ENCODE peak calls at places on chromosomes 1 and 21, in eight cellular contexts. K is psoas muscle; O is AG04450; B is left ventricle myocardium inferior; V is neuronal stem cell; N is small intestine; C is CD8-positive, alpha-beta T cell; J is colonic mucosa. P is an unnamed sample. For H3K27me3, the result is how much of the 10 kb centered on the place peaks cover.

GRCh38 chr1:220791287-220791686 is 4.6 kb downstream of the MTARC1 start:
- DNase-seq in K (no peak), O (no peak), B (no peak), V (no peak), N (no peak), C (no peak), J (no peak), P (no peak)

GRCh38 chr1:88327391-88328267 is 356.4 kb upstream of the PKN2 start:
- DNase-seq in K (no peak), O (peak), B (no peak), V (no peak), N (peak), C (no peak), J (no peak), P (peak)

GRCh38 chr1:102191723-102192122 is 195.0 kb upstream of the OLFM3 start:
- DNase-seq in K (no peak), O (no peak), B (no peak), V (peak), N (peak), C (no peak), J (peak), P (peak)

GRCh38 chr1:157090196-157090647 is 9.4 kb downstream of the ETV3L start:
- DNase-seq in K (peak), O (peak), B (peak), V (peak), N (peak), C (peak), J (peak), P (peak)

GRCh38 chr21:35217504-35218060 is 168.5 kb upstream of the RUNX1 start:
- DNase-seq in K (no peak), O (no peak), B (no peak), V (no peak), N (no peak), C (no peak), J (no peak), P (peak)

GRCh38 chr1:213244664-213245091 is 193.6 kb downstream of the RPS6KC1 start:
- DNase-seq in K (no peak), O (peak), B (no peak), V (peak), N (peak), C (no peak), J (peak), P (peak)

GRCh38 chr1:17922833-17923232 is 167.7 kb downstream of the ACTL8 start:
- DNase-seq in K (no peak), O (no peak), B (no peak), V (peak), N (peak), C (no peak), J (peak), P (peak)

GRCh38 chr21:33674226-33674625 is 31.9 kb downstream of the ITSN1 start:
- DNase-seq in K (no peak), O (no peak), B (no peak), V (no peak), N (no peak), C (no peak), J (no peak), P (no peak)

GRCh38 chr1:235127203-235127602 is 1.4 kb downstream of the TOMM20 start:
- DNase-seq in K (no peak), O (no peak), B (no peak), V (no peak), N (no peak), C (no peak), J (no peak), P (no peak)

GRCh38 chr21:45517249-45518065 is 24.8 kb downstream of the SLC19A1 start:
- DNase-seq in K (peak), O (no peak), B (peak), V (no peak), N (no peak), C (no peak), J (no peak), P (no peak)

GRCh38 chr1:89945852-89946476 is 48.9 kb upstream of the ZNF326 start:
- DNase-seq in K (no peak), O (no peak), B (no peak), V (no peak), N (no peak), C (no peak), J (no peak), P (peak)

GRCh38 chr1:230972855-230973271 is 5.8 kb downstream of the TTC13 start:
- DNase-seq in K (no peak), O (no peak), B (no peak), V (no peak), N (no peak), C (no peak), J (peak), P (peak)

GRCh38 chr1:17704176-17704575 is 51.0 kb upstream of the ACTL8 start:
- DNase-seq in K (no peak), O (no peak), B (no peak), V (no peak), N (no peak), C (no peak), J (no peak), P (no peak)

GRCh38 chr1:221308534-221309511 is 429.6 kb downstream of the HLX start:
- DNase-seq in K (peak), O (no peak), B (no peak), V (no peak), N (no peak), C (no peak), J (no peak), P (no peak)

GRCh38 chr1:72326494-72326893 is 44.2 kb upstream of the NEGR1 start:
- DNase-seq in K (no peak), O (no peak), B (no peak), V (no peak), N (no peak), C (no peak), J (no peak), P (no peak)

GRCh38 chr1:20386682-20387081 is 96.0 kb downstream of the VWA5B1 start:
- DNase-seq in K (no peak), O (no peak), B (no peak), V (peak), N (no peak), C (no peak), J (no peak), P (no peak)

GRCh38 chr1:229624521-229624905 is 1.4 kb downstream of the TAF5L start:
- DNase-seq in K (no peak), O (no peak), B (no peak), V (no peak), N (no peak), C (no peak), J (no peak), P (no peak)

GRCh38 chr1:43288058-43288784 is 2.8 kb upstream of the C1orf210 start:
- DNase-seq in K (no peak), O (no peak), B (no peak), V (no peak), N (no peak), C (no peak), J (no peak), P (no peak)

GRCh38 chr1:150568567-150568966 is 10.8 kb downstream of the MCL1 start:
- DNase-seq in K (no peak), O (no peak), B (no peak), V (no peak), N (no peak), C (no peak), J (no peak), P (no peak)

GRCh38 chr21:34092241-34092921 is 19.0 kb downstream of the MRPS6 start:
- DNase-seq in K (no peak), O (no peak), B (no peak), V (no peak), N (no peak), C (no peak), J (no peak), P (no peak)

GRCh38 chr1:71343686-71344416 is 263.0 kb upstream of the ZRANB2 start:
- DNase-seq in K (no peak), O (no peak), B (no peak), V (no peak), N (no peak), C (no peak), J (no peak), P (peak)

GRCh38 chr1:53501065-53502005 is 42.1 kb downstream of the DMRTB1 start:
- DNase-seq in K (peak), O (no peak), B (no peak), V (no peak), N (no peak), C (no peak), J (no peak), P (no peak)

GRCh38 chr1:230317823-230318819 is 108.0 kb downstream of the PGBD5 start:
- DNase-seq in K (no peak), O (no peak), B (no peak), V (no peak), N (peak), C (no peak), J (peak), P (peak)

GRCh38 chr1:204445860-204446412 is 34.3 kb upstream of the PPP1R15B start:
- DNase-seq in K (peak), O (no peak), B (no peak), V (no peak), N (peak), C (no peak), J (peak), P (peak)

GRCh38 chr21:42654913-42655796 is 1.7 kb downstream of the PDE9A start:
- DNase-seq in K (no peak), O (no peak), B (no peak), V (no peak), N (no peak), C (no peak), J (peak), P (no peak)

GRCh38 chr1:239999170-239999569 is 92.5 kb upstream of the FMN2 start:
- DNase-seq in K (no peak), O (no peak), B (no peak), V (no peak), N (no peak), C (no peak), J (no peak), P (peak)

GRCh38 chr1:44514673-44515072 is 109.6 kb downstream of the RNF220 start:
- DNase-seq in K (no peak), O (no peak), B (no peak), V (no peak), N (peak), C (no peak), J (no peak), P (peak)

GRCh38 chr1:44515416-44515815 is 110.4 kb downstream of the RNF220 start:
- DNase-seq in K (no peak), O (no peak), B (no peak), V (no peak), N (no peak), C (no peak), J (no peak), P (peak)

GRCh38 chr1:44521378-44522080 is 116.5 kb downstream of the RNF220 start:
- DNase-seq in K (no peak), O (no peak), B (no peak), V (no peak), N (no peak), C (no peak), J (no peak), P (no peak)

GRCh38 chr1:44523747-44524146 is 118.7 kb downstream of the RNF220 start:
- DNase-seq in K (no peak), O (no peak), B (no peak), V (no peak), N (no peak), C (no peak), J (no peak), P (no peak)

GRCh38 chr1:44519035-44519676 is 114.1 kb downstream of the RNF220 start:
- DNase-seq in K (no peak), O (no peak), B (no peak), V (no peak), N (no peak), C (no peak), J (no peak), P (no peak)
- H3K27me3 ChIP-seq in K (under half), O (under half), B (under half), V (under half), N (under half), C (under half), J (under half), P (under half)

GRCh38 chr1:47231314-47232186 is 475 bp downstream of the TAL1 start:
- DNase-seq in K (no peak), O (no peak), B (no peak), V (no peak), N (peak), C (no peak), J (no peak), P (no peak)

GRCh38 chr1:47230692-47231313 is 1.2 kb downstream of the TAL1 start:
- DNase-seq in K (no peak), O (no peak), B (no peak), V (no peak), N (no peak), C (no peak), J (no peak), P (no peak)

GRCh38 chr1:47233165-47233564 is 1.1 kb upstream of the TAL1 start:
- DNase-seq in K (no peak), O (no peak), B (no peak), V (no peak), N (no peak), C (no peak), J (no peak), P (no peak)

GRCh38 chr1:47229884-47230691 is 1.9 kb downstream of the TAL1 start:
- DNase-seq in K (no peak), O (no peak), B (no peak), V (no peak), N (no peak), C (no peak), J (no peak), P (no peak)

DNA sequence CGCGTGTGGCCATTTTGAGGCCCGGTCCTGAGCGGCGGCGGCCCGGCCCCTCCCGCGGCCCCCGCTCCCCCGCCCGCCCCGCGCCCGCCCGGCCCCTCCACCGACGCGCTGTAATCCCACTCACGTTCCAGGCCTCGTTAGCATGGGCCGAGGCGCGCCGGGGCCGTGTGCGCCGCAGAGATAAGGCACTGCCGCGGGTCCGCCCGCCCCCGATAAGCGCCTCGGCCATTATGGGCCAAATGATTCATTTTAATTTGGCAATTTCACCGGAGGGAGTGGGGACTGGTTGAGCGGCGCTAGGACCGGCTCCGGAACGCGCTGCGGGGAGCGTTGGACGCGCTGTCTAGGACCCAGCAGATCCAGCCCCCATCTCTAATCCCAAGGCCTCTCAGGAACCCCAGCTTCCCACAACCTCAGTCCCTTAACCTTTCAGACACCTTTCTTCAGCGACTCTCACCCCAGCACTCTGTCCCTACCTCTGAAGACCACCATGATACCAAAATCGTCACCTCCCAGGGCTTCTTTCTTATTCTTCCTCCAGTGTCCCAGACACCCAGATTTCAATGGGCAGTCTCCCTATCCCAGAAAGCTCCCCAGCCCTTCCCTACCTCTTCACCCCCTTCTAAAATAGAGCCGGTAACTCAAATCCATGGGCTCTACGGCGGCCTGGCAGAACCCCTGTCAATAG is at the start of gene TAL1:
- DNase-seq in K (peak), O (no peak), B (no peak), V (no peak), N (no peak), C (no peak), J (no peak), P (no peak)
- H3K27me3 ChIP-seq in K (under half), O (half or more), B (half or more), V (half or more), N (under half), C (half or more), J (half or more), P (under half)

DNA sequence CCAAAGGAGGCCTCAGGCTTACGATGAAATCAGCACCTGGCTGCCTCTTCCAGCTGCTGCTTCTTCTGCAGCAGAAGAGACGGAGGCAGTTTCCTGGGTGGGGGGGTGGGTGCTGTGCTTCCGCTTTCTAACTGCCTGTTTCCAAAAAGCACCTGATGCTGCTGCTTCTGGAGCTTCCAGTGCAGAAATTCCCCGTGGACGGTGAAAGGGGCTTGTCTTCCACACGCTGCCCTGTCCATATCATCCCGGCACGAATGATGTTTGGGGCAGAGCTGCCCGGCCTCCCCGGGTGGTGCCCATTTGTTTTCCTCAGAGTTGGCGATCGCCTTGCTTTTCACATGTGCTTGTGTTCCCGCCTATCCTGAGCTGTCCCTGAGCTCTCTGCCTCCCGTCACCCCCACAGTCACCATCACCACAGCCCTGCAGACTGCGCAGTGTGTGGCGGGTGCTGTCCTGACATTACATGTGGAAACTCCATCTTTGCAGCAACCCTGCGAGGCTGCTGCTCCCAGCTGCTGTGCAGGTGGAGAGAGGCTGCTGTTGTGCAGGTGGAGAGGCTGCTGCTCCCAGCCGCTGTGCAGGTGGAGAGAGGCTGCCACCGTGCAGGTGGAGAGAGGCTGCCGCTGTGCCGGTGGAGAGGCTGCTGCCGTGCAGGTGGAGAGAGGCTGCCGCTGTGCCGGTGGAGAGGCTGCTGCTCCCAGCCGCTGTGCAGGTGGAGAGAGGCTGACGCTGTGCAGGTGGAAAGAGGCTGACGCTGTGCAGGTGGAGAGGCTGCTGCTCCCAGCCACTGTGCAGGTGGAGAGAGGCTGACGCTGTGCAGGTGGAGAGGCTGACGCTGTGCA is 1.8 kb downstream of the TTLL10 start:
- DNase-seq in K (peak), O (no peak), B (no peak), V (no peak), N (no peak), C (no peak), J (no peak), P (no peak)
- H3K27me3 ChIP-seq in K (under half), O (half or more), B (half or more), V (under half), N (under half), C (under half), J (under half), P (under half)

DNA sequence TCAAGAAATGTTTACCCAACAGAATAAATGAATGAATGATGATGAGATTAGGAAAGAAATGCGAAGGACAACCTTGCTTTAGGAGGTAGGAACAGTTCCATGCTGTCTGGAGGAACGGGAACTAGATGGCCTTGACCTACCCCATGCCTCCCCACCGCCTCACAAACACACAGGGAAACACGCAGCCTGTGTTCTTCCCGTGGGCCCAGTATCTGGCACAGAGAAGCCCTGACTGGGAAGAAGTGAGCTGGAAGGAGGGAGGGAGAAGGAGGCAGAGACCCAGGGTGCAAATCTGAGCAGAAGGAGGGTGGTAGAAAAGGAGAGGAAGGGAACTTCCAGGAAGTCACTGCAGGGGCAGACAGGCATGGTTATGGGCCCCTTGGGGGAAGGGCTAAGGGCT is 3.5 kb upstream of the ADORA1 start:
- DNase-seq in K (no peak), O (no peak), B (no peak), V (no peak), N (no peak), C (no peak), J (no peak), P (no peak)
- H3K27me3 ChIP-seq in K (under half), O (half or more), B (half or more), V (under half), N (under half), C (under half), J (under half), P (half or more)

DNA sequence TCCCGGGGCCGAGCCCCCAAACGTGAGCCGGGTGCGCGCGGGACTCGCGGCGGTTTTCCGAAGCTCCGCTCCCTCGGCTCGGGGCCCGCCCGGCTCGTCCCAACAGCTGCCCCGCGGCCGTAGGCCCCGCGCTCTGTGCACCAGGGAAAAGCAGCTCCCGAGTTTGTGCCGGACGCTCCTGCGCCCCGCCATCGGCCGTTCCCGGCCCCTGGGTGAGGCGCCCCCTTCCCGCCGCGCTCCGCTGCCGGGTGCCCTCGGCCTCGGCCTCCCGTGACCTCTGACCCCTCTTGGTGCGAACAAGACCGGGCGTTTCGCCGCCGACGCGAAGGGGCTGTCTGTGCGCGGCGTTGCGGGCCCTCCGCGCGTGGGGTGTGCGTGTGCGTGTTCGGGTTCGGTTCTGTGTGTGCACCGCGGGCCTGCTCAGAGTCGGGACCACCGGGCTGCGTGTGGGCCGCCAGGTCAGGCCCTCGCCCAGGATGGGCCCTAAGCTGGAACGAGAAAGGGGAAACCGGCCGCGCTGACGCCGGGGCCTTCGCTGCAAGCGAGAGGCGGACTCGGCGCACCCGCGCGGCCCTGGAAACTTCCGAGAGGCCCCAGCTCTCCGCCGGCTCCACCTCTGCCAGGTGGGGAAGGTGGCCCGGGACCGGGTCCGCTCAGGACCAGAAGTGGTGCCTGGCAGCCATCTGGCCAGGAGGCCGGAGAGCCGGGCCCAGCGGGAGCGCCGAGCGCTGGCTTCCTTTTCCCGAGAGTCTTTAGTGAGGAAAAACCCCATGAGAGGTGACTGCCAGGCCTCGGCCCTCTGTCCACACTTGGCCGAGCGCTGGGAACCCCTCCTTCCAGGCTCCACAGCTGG is 1.9 kb downstream of the PRDM16 start:
- DNase-seq in K (peak), O (no peak), B (peak), V (no peak), N (peak), C (no peak), J (no peak), P (no peak)
- H3K27me3 ChIP-seq in K (under half), O (half or more), B (half or more), V (half or more), N (under half), C (under half), J (half or more), P (half or more)

GRCh38 chr1:41840592-41841246 is 78.0 kb downstream of the HIVEP3 start:
- DNase-seq in K (no peak), O (no peak), B (peak), V (no peak), N (peak), C (no peak), J (no peak), P (peak)
- H3K27me3 ChIP-seq in K (under half), O (under half), B (under half), V (under half), N (under half), C (under half), J (under half), P (under half)

P was measured in PC-3.